ENCODE peak calls at places on chromosome 16, in ten cellular contexts. N is heart right ventricle, V is dermis microvascular lymphatic vessel endothelial cell, Q is fibroblast of the aortic adventitia, X is HTR-8/SVneo, W is occipital lobe, H is HFF-Myc, D is PC-3, P is hippocampal formation, I is dorsolateral prefrontal cortex. K is an unnamed sample.

GRCh38 chr16:46972429-46972970 is 974 bp downstream of the DNAJA2 start:
- DNase-seq in N (no peak), V (peak), Q (peak), X (peak), W (no peak), H (no peak), D (peak), P (no peak), I (no peak), K (no peak)

GRCh38 chr16:1879477-1879876 is 7.5 kb upstream of the MEIOB start:
- DNase-seq in N (no peak), V (no peak), Q (no peak), X (no peak), W (no peak), H (no peak), D (no peak), P (no peak), I (no peak), K (no peak)

GRCh38 chr16:73124665-73125064 is 76.7 kb upstream of the ZFHX3 start:
- DNase-seq in N (no peak), V (no peak), Q (no peak), X (no peak), W (no peak), H (no peak), D (no peak), P (no peak), I (no peak), K (no peak)

GRCh38 chr16:8614435-8615029 is 7.0 kb upstream of the METTL22 start:
- DNase-seq in N (no peak), V (no peak), Q (no peak), X (no peak), W (no peak), H (no peak), D (no peak), P (no peak), I (no peak), K (no peak)

GRCh38 chr16:60945225-60945624 is 1091.0 kb downstream of the CDH8 start:
- DNase-seq in N (no peak), V (peak), Q (no peak), X (no peak), W (no peak), H (no peak), D (peak), P (no peak), I (no peak), K (no peak)

GRCh38 chr16:47884131-47884725 is 271.6 kb downstream of the ABCC12 start:
- DNase-seq in N (no peak), V (no peak), Q (no peak), X (no peak), W (no peak), H (no peak), D (no peak), P (no peak), I (no peak), K (no peak)

GRCh38 chr16:69108069-69108904 is 2.8 kb downstream of the HAS3 start:
- DNase-seq in N (no peak), V (no peak), Q (no peak), X (no peak), W (no peak), H (no peak), D (peak), P (no peak), I (no peak), K (no peak)

GRCh38 chr16:87436225-87437172 is 44.4 kb downstream of the MAP1LC3B start:
- DNase-seq in N (no peak), V (no peak), Q (peak), X (peak), W (no peak), H (peak), D (no peak), P (no peak), I (no peak), K (peak)

GRCh38 chr16:78822509-78822908 is 723.1 kb downstream of the WWOX start:
- DNase-seq in N (no peak), V (no peak), Q (no peak), X (no peak), W (no peak), H (no peak), D (no peak), P (no peak), I (no peak), K (no peak)

GRCh38 chr16:10362077-10362863 is 23.6 kb upstream of the ATF7IP2 start:
- DNase-seq in N (no peak), V (no peak), Q (no peak), X (no peak), W (no peak), H (no peak), D (no peak), P (no peak), I (no peak), K (no peak)

GRCh38 chr16:64153718-64154117 is 968.1 kb downstream of the CDH11 start:
- DNase-seq in N (no peak), V (no peak), Q (no peak), X (no peak), W (no peak), H (no peak), D (peak), P (no peak), I (no peak), K (no peak)

GRCh38 chr16:9062301-9062700 is 29.1 kb upstream of the HAPSTR1 start:
- DNase-seq in N (no peak), V (no peak), Q (no peak), X (no peak), W (no peak), H (no peak), D (no peak), P (no peak), I (no peak), K (no peak)

GRCh38 chr16:25874196-25874595 is 182.4 kb downstream of the HS3ST4 start:
- DNase-seq in N (no peak), V (no peak), Q (no peak), X (no peak), W (no peak), H (no peak), D (no peak), P (no peak), I (no peak), K (no peak)

GRCh38 chr16:88815901-88816589 is 4.3 kb upstream of the APRT start:
- DNase-seq in N (no peak), V (peak), Q (no peak), X (peak), W (no peak), H (no peak), D (peak), P (no peak), I (no peak), K (no peak)

GRCh38 chr16:81158964-81159363 is 62.8 kb upstream of the GCSH start:
- DNase-seq in N (no peak), V (no peak), Q (no peak), X (no peak), W (peak), H (no peak), D (no peak), P (peak), I (peak), K (no peak)

GRCh38 chr16:9909072-9909471 is 273.2 kb downstream of the GRIN2A start:
- DNase-seq in N (no peak), V (no peak), Q (no peak), X (no peak), W (no peak), H (no peak), D (no peak), P (no peak), I (no peak), K (no peak)

K was measured in right cardiac atrium.